ENCODE peak calls at places on chromosomes 13 and 19, in eight cellular contexts. One of them, this sample, is unnamed.

GRCh38 chr19:49056101-49056901 is 1.2 kb downstream of the CGB7 start:
- DNase-seq in psoas muscle: peak
- DNase-seq in A549: peak
- DNase-seq in upper lobe of right lung: peak
- DNase-seq in caudate nucleus: no peak
- DNase-seq in NCI-H524 treated with DMSO at 0.1 percent for 48 hours: no peak
- DNase-seq in astrocyte of the cerebellum: no peak
- DNase-seq in SK-MEL-5: peak
- DNase-seq in this sample: peak

GRCh38 chr19:49823472-49823871 is 5.4 kb downstream of the MED25 start:
- DNase-seq in caudate nucleus: no peak
- DNase-seq in astrocyte of the cerebellum: no peak
- DNase-seq in NCI-H524 treated with DMSO at 0.1 percent for 48 hours: no peak
- DNase-seq in A549: no peak
- DNase-seq in upper lobe of right lung: no peak
- DNase-seq in psoas muscle: no peak
- DNase-seq in SK-MEL-5: no peak
- DNase-seq in this sample: no peak

GRCh38 chr13:75931116-75931515 is 295.0 kb downstream of the LMO7 start:
- DNase-seq in psoas muscle: no peak
- DNase-seq in NCI-H524 treated with DMSO at 0.1 percent for 48 hours: no peak
- DNase-seq in SK-MEL-5: no peak
- DNase-seq in astrocyte of the cerebellum: peak
- DNase-seq in upper lobe of right lung: no peak
- DNase-seq in A549: no peak
- DNase-seq in caudate nucleus: no peak
- DNase-seq in this sample: no peak

GRCh38 chr19:38317104-38317612 is 1.4 kb upstream of the YIF1B start:
- DNase-seq in upper lobe of right lung: no peak
- DNase-seq in NCI-H524 treated with DMSO at 0.1 percent for 48 hours: no peak
- DNase-seq in SK-MEL-5: no peak
- DNase-seq in astrocyte of the cerebellum: no peak
- DNase-seq in psoas muscle: no peak
- DNase-seq in caudate nucleus: no peak
- DNase-seq in A549: no peak
- DNase-seq in this sample: no peak

GRCh38 chr19:8561071-8561764 is 16.0 kb downstream of the MYO1F start:
- DNase-seq in psoas muscle: no peak
- DNase-seq in caudate nucleus: no peak
- DNase-seq in A549: no peak
- DNase-seq in NCI-H524 treated with DMSO at 0.1 percent for 48 hours: no peak
- DNase-seq in SK-MEL-5: no peak
- DNase-seq in upper lobe of right lung: no peak
- DNase-seq in astrocyte of the cerebellum: no peak
- DNase-seq in this sample: no peak

GRCh38 chr13:57582032-57582431 is 49.5 kb upstream of the PCDH17 start:
- DNase-seq in caudate nucleus: no peak
- DNase-seq in psoas muscle: no peak
- DNase-seq in NCI-H524 treated with DMSO at 0.1 percent for 48 hours: no peak
- DNase-seq in upper lobe of right lung: no peak
- DNase-seq in A549: no peak
- DNase-seq in SK-MEL-5: peak
- DNase-seq in astrocyte of the cerebellum: no peak
- DNase-seq in this sample: no peak

GRCh38 chr13:40648841-40649240 is 17.6 kb downstream of the FOXO1 start:
- DNase-seq in upper lobe of right lung: no peak
- DNase-seq in psoas muscle: no peak
- DNase-seq in SK-MEL-5: no peak
- DNase-seq in caudate nucleus: no peak
- DNase-seq in A549: no peak
- DNase-seq in NCI-H524 treated with DMSO at 0.1 percent for 48 hours: no peak
- DNase-seq in astrocyte of the cerebellum: no peak
- DNase-seq in this sample: no peak

GRCh38 chr13:31978021-31978420 is 53.6 kb upstream of the FRY start:
- DNase-seq in A549: no peak
- DNase-seq in caudate nucleus: no peak
- DNase-seq in upper lobe of right lung: no peak
- DNase-seq in NCI-H524 treated with DMSO at 0.1 percent for 48 hours: no peak
- DNase-seq in SK-MEL-5: no peak
- DNase-seq in psoas muscle: no peak
- DNase-seq in astrocyte of the cerebellum: no peak
- DNase-seq in this sample: no peak

GRCh38 chr13:21078501-21078900 is 17.1 kb upstream of the LATS2 start:
- DNase-seq in A549: no peak
- DNase-seq in SK-MEL-5: no peak
- DNase-seq in psoas muscle: no peak
- DNase-seq in caudate nucleus: no peak
- DNase-seq in upper lobe of right lung: no peak
- DNase-seq in NCI-H524 treated with DMSO at 0.1 percent for 48 hours: no peak
- DNase-seq in astrocyte of the cerebellum: no peak
- DNase-seq in this sample: no peak

GRCh38 chr13:51729853-51730553 is 74.0 kb downstream of the DHRS12 start:
- DNase-seq in NCI-H524 treated with DMSO at 0.1 percent for 48 hours: no peak
- DNase-seq in upper lobe of right lung: no peak
- DNase-seq in A549: no peak
- DNase-seq in caudate nucleus: no peak
- DNase-seq in psoas muscle: peak
- DNase-seq in SK-MEL-5: peak
- DNase-seq in astrocyte of the cerebellum: peak
- DNase-seq in this sample: no peak

GRCh38 chr19:31883299-31883990 is 462.0 kb upstream of the ZNF507 start:
- DNase-seq in NCI-H524 treated with DMSO at 0.1 percent for 48 hours: no peak
- DNase-seq in caudate nucleus: no peak
- DNase-seq in psoas muscle: no peak
- DNase-seq in upper lobe of right lung: no peak
- DNase-seq in SK-MEL-5: no peak
- DNase-seq in A549: no peak
- DNase-seq in astrocyte of the cerebellum: no peak
- DNase-seq in this sample: no peak

GRCh38 chr13:22103628-22104027 is 432.8 kb downstream of the FGF9 start:
- DNase-seq in SK-MEL-5: no peak
- DNase-seq in astrocyte of the cerebellum: no peak
- DNase-seq in psoas muscle: no peak
- DNase-seq in caudate nucleus: no peak
- DNase-seq in upper lobe of right lung: no peak
- DNase-seq in A549: no peak
- DNase-seq in NCI-H524 treated with DMSO at 0.1 percent for 48 hours: no peak
- DNase-seq in this sample: no peak

GRCh38 chr19:47130589-47131168 is at the start of gene SAE1:
- DNase-seq in psoas muscle: peak
- DNase-seq in A549: peak
- DNase-seq in upper lobe of right lung: peak
- DNase-seq in SK-MEL-5: peak
- DNase-seq in NCI-H524 treated with DMSO at 0.1 percent for 48 hours: peak
- DNase-seq in caudate nucleus: peak
- DNase-seq in astrocyte of the cerebellum: peak
- DNase-seq in this sample: peak

GRCh38 chr13:38213307-38213706 is 136.3 kb upstream of the UFM1 start:
- DNase-seq in upper lobe of right lung: no peak
- DNase-seq in astrocyte of the cerebellum: no peak
- DNase-seq in A549: no peak
- DNase-seq in NCI-H524 treated with DMSO at 0.1 percent for 48 hours: no peak
- DNase-seq in SK-MEL-5: no peak
- DNase-seq in caudate nucleus: no peak
- DNase-seq in psoas muscle: no peak
- DNase-seq in this sample: no peak

GRCh38 chr19:743168-743687 is 7.7 kb upstream of the MISP start:
- DNase-seq in psoas muscle: no peak
- DNase-seq in upper lobe of right lung: no peak
- DNase-seq in SK-MEL-5: no peak
- DNase-seq in astrocyte of the cerebellum: no peak
- DNase-seq in A549: no peak
- DNase-seq in caudate nucleus: no peak
- DNase-seq in NCI-H524 treated with DMSO at 0.1 percent for 48 hours: no peak
- DNase-seq in this sample: no peak